ENCODE peak calls at places on chromosomes 7 and 10, in six cellular contexts. One of them, this sample, is unnamed.

GRCh38 chr10:52334595-52334994 is 20.5 kb downstream of the DKK1 start:
- DNase-seq in HCT116: no peak
- DNase-seq in mammary epithelial cell: peak; percentile 57
- DNase-seq in heart left ventricle: no peak
- DNase-seq in lung: no peak
- DNase-seq in fibroblast of mammary gland: peak; percentile 25
- DNase-seq in this sample: no peak

GRCh38 chr7:93779115-93779514 is 111.4 kb downstream of the TFPI2 start:
- DNase-seq in HCT116: no peak
- DNase-seq in mammary epithelial cell: no peak
- DNase-seq in heart left ventricle: no peak
- DNase-seq in lung: no peak
- DNase-seq in fibroblast of mammary gland: no peak
- DNase-seq in this sample: no peak

GRCh38 chr10:7902413-7902812 is 84.1 kb downstream of the TAF3 start:
- DNase-seq in HCT116: no peak
- DNase-seq in mammary epithelial cell: no peak
- DNase-seq in heart left ventricle: no peak
- DNase-seq in lung: no peak
- DNase-seq in fibroblast of mammary gland: no peak
- DNase-seq in this sample: no peak

GRCh38 chr10:117362313-117362712 is 12.9 kb downstream of the PDZD8 start:
- DNase-seq in HCT116: no peak
- DNase-seq in mammary epithelial cell: no peak
- DNase-seq in heart left ventricle: no peak
- DNase-seq in lung: no peak
- DNase-seq in fibroblast of mammary gland: no peak
- DNase-seq in this sample: no peak

GRCh38 chr7:157011333-157012112 is 1.1 kb upstream of the MNX1 start:
- DNase-seq in HCT116: no peak
- DNase-seq in mammary epithelial cell: no peak
- DNase-seq in heart left ventricle: no peak
- DNase-seq in lung: no peak
- DNase-seq in fibroblast of mammary gland: no peak
- DNase-seq in this sample: no peak

GRCh38 chr10:75451927-75452326 is 20.5 kb downstream of the LRMDA start:
- DNase-seq in HCT116: no peak
- DNase-seq in mammary epithelial cell: no peak
- DNase-seq in heart left ventricle: no peak
- DNase-seq in lung: no peak
- DNase-seq in fibroblast of mammary gland: no peak
- DNase-seq in this sample: no peak

GRCh38 chr7:135258585-135258984 is 24.9 kb downstream of the STRA8 start:
- DNase-seq in HCT116: no peak
- DNase-seq in mammary epithelial cell: no peak
- DNase-seq in heart left ventricle: no peak
- DNase-seq in lung: no peak
- DNase-seq in fibroblast of mammary gland: no peak
- DNase-seq in this sample: no peak

GRCh38 chr10:70458329-70459060 is 17.0 kb upstream of the NODAL start:
- DNase-seq in HCT116: no peak
- DNase-seq in mammary epithelial cell: peak; percentile 62
- DNase-seq in heart left ventricle: peak; percentile 76
- DNase-seq in lung: peak; percentile 60
- DNase-seq in fibroblast of mammary gland: peak; percentile 62
- DNase-seq in this sample: no peak

GRCh38 chr7:1749864-1750466 is 79.9 kb downstream of the ELFN1 start:
- DNase-seq in HCT116: no peak
- DNase-seq in mammary epithelial cell: no peak
- DNase-seq in heart left ventricle: no peak
- DNase-seq in lung: no peak
- DNase-seq in fibroblast of mammary gland: no peak
- DNase-seq in this sample: no peak

GRCh38 chr7:108010377-108010776 is 7.4 kb upstream of the LAMB1 start:
- DNase-seq in HCT116: no peak
- DNase-seq in mammary epithelial cell: no peak
- DNase-seq in heart left ventricle: no peak
- DNase-seq in lung: no peak
- DNase-seq in fibroblast of mammary gland: no peak
- DNase-seq in this sample: no peak

GRCh38 chr10:118259288-118259906 is 82.7 kb downstream of the FAM204A start:
- DNase-seq in HCT116: peak; percentile 32
- DNase-seq in mammary epithelial cell: peak; percentile 9
- DNase-seq in heart left ventricle: no peak
- DNase-seq in lung: no peak
- DNase-seq in fibroblast of mammary gland: peak; percentile 42
- DNase-seq in this sample: no peak

GRCh38 chr10:91284486-91285090 is 64.1 kb downstream of the PCGF5 start:
- DNase-seq in HCT116: no peak
- DNase-seq in mammary epithelial cell: no peak
- DNase-seq in heart left ventricle: no peak
- DNase-seq in lung: no peak
- DNase-seq in fibroblast of mammary gland: no peak
- DNase-seq in this sample: no peak

DNA sequence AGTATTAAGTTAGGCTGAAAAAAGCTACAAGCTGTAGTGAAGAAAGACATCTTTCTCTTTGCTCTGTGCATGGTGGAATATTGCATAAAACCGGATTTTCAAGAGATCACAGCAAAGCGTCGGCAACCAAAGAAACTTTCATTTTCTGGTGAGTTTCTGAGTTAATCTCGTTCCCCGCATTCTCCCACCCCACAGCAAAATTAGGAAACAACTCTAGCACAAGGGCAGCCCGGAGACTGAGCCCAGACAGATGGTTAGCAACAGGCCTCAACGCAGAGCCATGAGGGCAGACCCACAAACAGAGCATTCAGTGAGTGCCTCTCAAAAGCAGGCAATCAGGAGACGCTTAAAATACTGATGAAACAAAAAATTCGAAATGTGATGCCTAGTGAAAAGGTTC is 396.1 kb upstream of the KLF6 start:
- DNase-seq in HCT116: no peak
- DNase-seq in mammary epithelial cell: no peak
- DNase-seq in heart left ventricle: no peak
- DNase-seq in lung: no peak
- DNase-seq in fibroblast of mammary gland: no peak
- DNase-seq in this sample: no peak
- TF ChIP-seq CTCF in HCT116: no peak
- TF ChIP-seq CTCF in mammary epithelial cell: no peak
- TF ChIP-seq CTCF in heart left ventricle: no peak
- TF ChIP-seq CTCF in lung: no peak
- TF ChIP-seq CTCF in fibroblast of mammary gland: no peak
- TF ChIP-seq CTCF in this sample: no peak

DNA sequence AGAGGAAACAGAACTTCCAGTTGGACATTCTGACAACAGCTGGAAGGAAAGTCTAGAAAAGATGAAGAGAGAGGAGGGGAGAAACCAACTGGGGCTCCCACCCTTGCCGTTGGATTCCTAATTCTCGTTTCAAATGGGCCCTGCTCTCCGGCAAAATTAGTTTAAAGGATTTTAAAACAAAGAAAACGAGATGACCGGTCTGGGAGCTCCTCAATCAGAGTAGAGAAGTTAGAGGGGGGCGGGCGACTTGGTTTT is 1.5 kb upstream of the EN2 start:
- DNase-seq in HCT116: no peak
- DNase-seq in mammary epithelial cell: no peak
- DNase-seq in heart left ventricle: no peak
- DNase-seq in lung: no peak
- DNase-seq in fibroblast of mammary gland: no peak
- DNase-seq in this sample: no peak
- H3K4me3 ChIP-seq in HCT116: peak overlapping the region; percentile 66
- H3K4me3 ChIP-seq in mammary epithelial cell: no peak overlapping the region
- H3K4me3 ChIP-seq in heart left ventricle: peak overlapping the region; percentile 53
- H3K4me3 ChIP-seq in lung: no peak overlapping the region
- H3K4me3 ChIP-seq in fibroblast of mammary gland: no peak overlapping the region
- H3K4me3 ChIP-seq in this sample: peak overlapping the region; percentile 74

DNA sequence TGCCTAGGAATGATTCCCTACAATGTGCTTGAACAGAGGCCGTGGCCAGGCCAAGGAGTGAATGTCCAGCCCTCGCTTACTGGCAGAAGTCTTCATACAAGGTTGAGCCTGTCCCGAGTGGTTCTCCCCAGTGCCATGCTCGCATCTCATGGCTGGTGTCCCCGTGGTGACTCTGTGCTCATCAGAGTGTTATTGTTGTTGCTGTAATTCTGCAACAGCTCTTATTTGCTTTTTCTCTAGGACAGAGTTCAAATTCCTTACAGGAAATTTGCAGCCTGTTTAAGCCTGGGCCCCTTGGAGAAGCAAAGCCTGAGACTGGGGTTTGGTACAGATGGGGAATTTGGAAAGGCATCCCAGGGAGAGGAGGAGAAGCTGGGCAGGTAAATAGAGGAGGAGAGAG is 157.7 kb upstream of the PRR15 start:
- DNase-seq in HCT116: no peak
- DNase-seq in mammary epithelial cell: no peak
- DNase-seq in heart left ventricle: no peak
- DNase-seq in lung: no peak
- DNase-seq in fibroblast of mammary gland: no peak
- DNase-seq in this sample: no peak
- TF ChIP-seq CTCF in HCT116: no peak
- TF ChIP-seq CTCF in mammary epithelial cell: no peak
- TF ChIP-seq CTCF in heart left ventricle: no peak
- TF ChIP-seq CTCF in lung: no peak
- TF ChIP-seq CTCF in fibroblast of mammary gland: no peak
- TF ChIP-seq CTCF in this sample: no peak

GRCh38 chr7:74216361-74216761 is 6.6 kb downstream of the LAT2 start:
- DNase-seq in HCT116: no peak
- DNase-seq in mammary epithelial cell: no peak
- DNase-seq in heart left ventricle: no peak
- DNase-seq in lung: no peak
- DNase-seq in fibroblast of mammary gland: no peak
- DNase-seq in this sample: no peak

GRCh38 chr7:74214816-74215630 is 5.2 kb downstream of the LAT2 start:
- DNase-seq in HCT116: no peak
- DNase-seq in mammary epithelial cell: no peak
- DNase-seq in heart left ventricle: no peak
- DNase-seq in lung: no peak
- DNase-seq in fibroblast of mammary gland: no peak
- DNase-seq in this sample: no peak

GRCh38 chr7:74217455-74218342 is 7.9 kb downstream of the LAT2 start:
- DNase-seq in HCT116: no peak
- DNase-seq in mammary epithelial cell: no peak
- DNase-seq in heart left ventricle: no peak
- DNase-seq in lung: no peak
- DNase-seq in fibroblast of mammary gland: no peak
- DNase-seq in this sample: no peak

GRCh38 chr7:74215921-74216320 is 6.1 kb downstream of the LAT2 start:
- DNase-seq in HCT116: no peak
- DNase-seq in mammary epithelial cell: no peak
- DNase-seq in heart left ventricle: no peak
- DNase-seq in lung: no peak
- DNase-seq in fibroblast of mammary gland: no peak
- DNase-seq in this sample: no peak

GRCh38 chr7:74212661-74213060 is 2.9 kb downstream of the LAT2 start:
- DNase-seq in HCT116: no peak
- DNase-seq in mammary epithelial cell: no peak
- DNase-seq in heart left ventricle: no peak
- DNase-seq in lung: no peak
- DNase-seq in fibroblast of mammary gland: no peak
- DNase-seq in this sample: no peak
- H3K4me3 ChIP-seq in HCT116: no peak overlapping the region
- H3K4me3 ChIP-seq in mammary epithelial cell: no peak overlapping the region
- H3K4me3 ChIP-seq in heart left ventricle: no peak overlapping the region
- H3K4me3 ChIP-seq in lung: no peak overlapping the region
- H3K4me3 ChIP-seq in fibroblast of mammary gland: no peak overlapping the region
- H3K4me3 ChIP-seq in this sample: no peak overlapping the region

DNA sequence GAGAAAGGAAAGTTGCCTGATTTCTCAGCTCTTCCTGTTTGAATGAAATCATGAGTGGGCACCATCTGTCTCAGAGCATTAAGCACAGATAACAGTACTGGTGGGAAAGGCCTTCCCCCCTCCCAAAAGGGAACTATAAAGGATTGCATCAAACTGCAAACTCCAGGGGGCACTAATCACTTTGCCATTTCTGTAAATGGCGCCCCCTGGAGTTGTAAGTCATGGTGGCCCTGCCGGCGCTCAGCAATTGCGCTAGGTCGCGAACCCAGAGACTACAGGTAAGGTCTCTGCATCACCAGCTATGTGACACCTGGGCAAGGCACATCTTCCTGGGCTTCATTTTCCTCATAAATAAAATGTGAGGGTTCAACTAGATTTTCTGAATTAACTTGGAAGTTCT is 11.1 kb downstream of the LRRC4 start:
- DNase-seq in HCT116: peak; percentile 31
- DNase-seq in mammary epithelial cell: no peak
- DNase-seq in heart left ventricle: no peak
- DNase-seq in lung: no peak
- DNase-seq in fibroblast of mammary gland: no peak
- DNase-seq in this sample: no peak
- TF ChIP-seq CTCF in HCT116: peak; percentile 99
- TF ChIP-seq CTCF in mammary epithelial cell: peak; percentile 36
- TF ChIP-seq CTCF in heart left ventricle: no peak
- TF ChIP-seq CTCF in lung: no peak
- TF ChIP-seq CTCF in fibroblast of mammary gland: peak; percentile 36
- TF ChIP-seq CTCF in this sample: peak; percentile 9

DNA sequence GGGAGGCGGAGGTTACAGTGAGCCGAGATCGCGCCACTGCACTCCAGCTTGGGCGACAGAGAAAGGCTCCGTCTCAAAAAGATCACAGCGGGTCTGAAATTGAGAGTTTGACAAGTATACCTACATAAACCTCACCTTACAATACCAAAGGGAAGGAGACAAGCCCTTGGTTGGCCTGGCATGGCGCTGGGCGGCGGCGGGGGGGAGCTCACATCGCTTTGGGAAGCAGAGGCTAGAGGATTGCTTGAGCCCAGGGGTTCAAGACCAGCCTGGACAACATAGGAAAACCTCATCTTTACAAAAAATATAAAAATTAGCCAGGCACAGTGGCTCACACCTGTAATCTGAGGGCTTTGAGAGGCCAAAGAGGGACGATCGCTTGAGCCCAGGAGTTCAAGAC is 1.1 kb upstream of the ARPC1A start:
- DNase-seq in HCT116: no peak
- DNase-seq in mammary epithelial cell: no peak
- DNase-seq in heart left ventricle: no peak
- DNase-seq in lung: no peak
- DNase-seq in fibroblast of mammary gland: no peak
- DNase-seq in this sample: no peak
- H3K4me3 ChIP-seq in HCT116: peak overlapping the region; percentile 73
- H3K4me3 ChIP-seq in mammary epithelial cell: peak overlapping the region; percentile 76
- H3K4me3 ChIP-seq in heart left ventricle: peak overlapping the region; percentile 80
- H3K4me3 ChIP-seq in lung: no peak overlapping the region
- H3K4me3 ChIP-seq in fibroblast of mammary gland: peak overlapping the region; percentile 80
- H3K4me3 ChIP-seq in this sample: peak overlapping the region; percentile 93

GRCh38 chr7:43353902-43354301 is 229.0 kb upstream of the STK17A start:
- DNase-seq in HCT116: peak; percentile 6
- DNase-seq in mammary epithelial cell: no peak
- DNase-seq in heart left ventricle: no peak
- DNase-seq in lung: no peak
- DNase-seq in fibroblast of mammary gland: no peak
- DNase-seq in this sample: no peak
- TF ChIP-seq CTCF in HCT116: peak; percentile 20
- TF ChIP-seq CTCF in mammary epithelial cell: no peak
- TF ChIP-seq CTCF in heart left ventricle: no peak
- TF ChIP-seq CTCF in lung: no peak
- TF ChIP-seq CTCF in fibroblast of mammary gland: no peak
- TF ChIP-seq CTCF in this sample: peak; percentile 12

This sample was measured in LNCaP clone FGC.